ENCODE peak calls at places on chromosomes 3 and 15, in five cellular contexts. A, U, I, Y and J are unnamed samples.
A peak's percentile ranks its signal among the peaks of the same experiment; 100 is the strongest.

GRCh38 chr15:62417444-62417843 is 252.4 kb upstream of the C2CD4B start:
- DNase-seq in A (no peak), U (no peak), I (peak; percentile 24), Y (no peak), J (no peak)

GRCh38 chr15:69523010-69524001 is 70.7 kb downstream of the RPLP1 start:
- DNase-seq in A (peak; percentile 71), U (peak; percentile 10), I (peak; percentile 67), Y (no peak), J (peak; percentile 56)

GRCh38 chr3:142022381-142022780 is 127.0 kb downstream of the TFDP2 start:
- DNase-seq in A (no peak), U (no peak), I (peak; percentile 28), Y (no peak), J (no peak)

GRCh38 chr3:172840463-172840862 is 89.9 kb downstream of the ECT2 start:
- DNase-seq in A (no peak), U (no peak), I (no peak), Y (no peak), J (no peak)

GRCh38 chr3:44624696-44625528 is at the start of gene ZNF197:
- DNase-seq in A (peak; percentile 23), U (peak; percentile 77), I (peak; percentile 95), Y (peak; percentile 78), J (peak; percentile 79)

GRCh38 chr3:1609416-1609815 is 489.2 kb upstream of the CNTN4 start:
- DNase-seq in A (no peak), U (no peak), I (no peak), Y (no peak), J (no peak)

GRCh38 chr3:157865449-157865862 is 240.8 kb downstream of the SHOX2 start:
- DNase-seq in A (no peak), U (no peak), I (peak; percentile 36), Y (no peak), J (peak; percentile 13)

GRCh38 chr15:48331796-48332641 is 790 bp downstream of the DUT start:
- DNase-seq in A (peak; percentile 61), U (no peak), I (peak; percentile 73), Y (no peak), J (peak; percentile 84)

GRCh38 chr3:134793562-134793961 is 1.5 kb upstream of the EPHB1 start:
- DNase-seq in A (no peak), U (no peak), I (no peak), Y (no peak), J (no peak)

GRCh38 chr3:70011582-70011981 is 12.0 kb downstream of the SAMMSON start:
- DNase-seq in A (no peak), U (no peak), I (no peak), Y (no peak), J (no peak)

GRCh38 chr3:124584552-124585391 is 145.5 kb upstream of the UMPS start:
- DNase-seq in A (no peak), U (no peak), I (peak; percentile 41), Y (no peak), J (peak; percentile 57)

GRCh38 chr15:62935300-62936081 is 107.1 kb upstream of the TPM1 start:
- DNase-seq in A (no peak), U (no peak), I (no peak), Y (no peak), J (no peak)

GRCh38 chr3:104347281-104347680 is 1019.4 kb upstream of the ALCAM start:
- DNase-seq in A (no peak), U (no peak), I (no peak), Y (no peak), J (no peak)

GRCh38 chr3:288383-288782 is 91.8 kb downstream of the CHL1 start:
- DNase-seq in A (no peak), U (no peak), I (no peak), Y (no peak), J (no peak)

GRCh38 chr3:173584093-173584833 is 186.7 kb downstream of the NLGN1 start:
- DNase-seq in A (no peak), U (no peak), I (peak; percentile 73), Y (peak; percentile 30), J (peak; percentile 15)

GRCh38 chr3:161694682-161695586 is 198.3 kb downstream of the OTOL1 start:
- DNase-seq in A (no peak), U (no peak), I (no peak), Y (no peak), J (no peak)

GRCh38 chr3:40341671-40342070 is 32.2 kb downstream of the EIF1B start:
- DNase-seq in A (no peak), U (no peak), I (no peak), Y (no peak), J (no peak)

GRCh38 chr15:40092416-40093223 is 16.1 kb downstream of the BMF start:
- DNase-seq in A (no peak), U (no peak), I (no peak), Y (no peak), J (no peak)

GRCh38 chr3:142618917-142619401 is 22.8 kb downstream of the PLS1 start:
- DNase-seq in A (no peak), U (peak; percentile 40), I (peak; percentile 21), Y (no peak), J (peak; percentile 56)

GRCh38 chr15:83809345-83809744 is 155.4 kb downstream of the ADAMTSL3 start:
- DNase-seq in A (no peak), U (peak; percentile 14), I (no peak), Y (no peak), J (no peak)

GRCh38 chr3:140341213-140341612 is 336.7 kb upstream of the TRIM42 start:
- DNase-seq in A (no peak), U (no peak), I (no peak), Y (no peak), J (no peak)

GRCh38 chr3:110593749-110594148 is 477.9 kb upstream of the NECTIN3 start:
- DNase-seq in A (no peak), U (no peak), I (no peak), Y (no peak), J (no peak)

GRCh38 chr3:28291577-28291976 is 50.2 kb downstream of the CMC1 start:
- DNase-seq in A (no peak), U (no peak), I (no peak), Y (no peak), J (no peak)